ENCODE peak calls at places on chromosomes 5 and 9, in four cellular contexts. One of them, this sample, is unnamed.

GRCh38 chr9:68546596-68547390 is 6.1 kb upstream of the TMEM252 start:
- DNase-seq in IMR-90: no peak
- DNase-seq in H9: no peak
- DNase-seq in mesendoderm: no peak
- DNase-seq in this sample: no peak

GRCh38 chr5:143245929-143246561 is 157.4 kb downstream of the NR3C1 start:
- DNase-seq in IMR-90: peak; percentile 97
- DNase-seq in mesendoderm: no peak
- DNase-seq in H9: no peak
- DNase-seq in this sample: no peak

GRCh38 chr5:149447373-149448367 is 68.6 kb upstream of the IL17B start:
- DNase-seq in mesendoderm: no peak
- DNase-seq in H9: no peak
- DNase-seq in IMR-90: no peak
- DNase-seq in this sample: no peak

GRCh38 chr5:35050541-35051126 is 2.9 kb upstream of the AGXT2 start:
- DNase-seq in mesendoderm: no peak
- DNase-seq in IMR-90: no peak
- DNase-seq in H9: no peak
- DNase-seq in this sample: no peak

GRCh38 chr5:125394661-125395280 is 648.3 kb upstream of the ZNF608 start:
- DNase-seq in H9: no peak
- DNase-seq in mesendoderm: no peak
- DNase-seq in IMR-90: no peak
- DNase-seq in this sample: no peak

GRCh38 chr5:1472964-1473628 is 27.9 kb upstream of the SLC6A3 start:
- DNase-seq in H9: no peak
- DNase-seq in IMR-90: no peak
- DNase-seq in mesendoderm: no peak
- DNase-seq in this sample: no peak

GRCh38 chr9:274101-274500 is 59.4 kb downstream of the DOCK8 start:
- DNase-seq in mesendoderm: no peak
- DNase-seq in IMR-90: no peak
- DNase-seq in H9: no peak
- DNase-seq in this sample: no peak

GRCh38 chr5:73274870-73275756 is 102.1 kb downstream of the TMEM174 start:
- DNase-seq in mesendoderm: no peak
- DNase-seq in IMR-90: peak; percentile 13
- DNase-seq in H9: no peak
- DNase-seq in this sample: no peak

GRCh38 chr5:6568909-6569308 is 63.9 kb downstream of the NSUN2 start:
- DNase-seq in mesendoderm: no peak
- DNase-seq in IMR-90: no peak
- DNase-seq in H9: no peak
- DNase-seq in this sample: no peak

GRCh38 chr5:71891856-71892255 is 172.8 kb downstream of the CARTPT start:
- DNase-seq in H9: peak; percentile 61
- DNase-seq in mesendoderm: peak; percentile 96
- DNase-seq in IMR-90: peak; percentile 22
- DNase-seq in this sample: peak; percentile 17

GRCh38 chr5:35073168-35073567 is 25.4 kb upstream of the AGXT2 start:
- DNase-seq in mesendoderm: no peak
- DNase-seq in H9: no peak
- DNase-seq in IMR-90: no peak
- DNase-seq in this sample: no peak

GRCh38 chr5:151222769-151223446 is 984 bp downstream of the CCDC69 start:
- DNase-seq in IMR-90: no peak
- DNase-seq in mesendoderm: no peak
- DNase-seq in H9: peak; percentile 49
- DNase-seq in this sample: no peak

GRCh38 chr9:5428172-5428571 is 9.6 kb downstream of the PLGRKT start:
- DNase-seq in IMR-90: no peak
- DNase-seq in H9: no peak
- DNase-seq in mesendoderm: no peak
- DNase-seq in this sample: no peak

GRCh38 chr5:115116001-115116400 is 53.7 kb downstream of the TRIM36 start:
- DNase-seq in mesendoderm: no peak
- DNase-seq in IMR-90: no peak
- DNase-seq in H9: no peak
- DNase-seq in this sample: no peak

GRCh38 chr9:35374436-35374835 is 115.5 kb upstream of the RUSC2 start:
- DNase-seq in mesendoderm: no peak
- DNase-seq in IMR-90: no peak
- DNase-seq in H9: no peak
- DNase-seq in this sample: no peak

GRCh38 chr9:83257937-83258336 is 195.0 kb upstream of the RASEF start:
- DNase-seq in H9: no peak
- DNase-seq in IMR-90: no peak
- DNase-seq in mesendoderm: no peak
- DNase-seq in this sample: no peak

GRCh38 chr9:126705767-126706697 is 92.3 kb downstream of the LMX1B start:
- DNase-seq in H9: peak; percentile 81
- DNase-seq in mesendoderm: peak; percentile 62
- DNase-seq in IMR-90: peak; percentile 11
- DNase-seq in this sample: no peak

GRCh38 chr5:119318256-119318914 is 37.4 kb upstream of the TNFAIP8 start:
- DNase-seq in IMR-90: no peak
- DNase-seq in H9: no peak
- DNase-seq in mesendoderm: no peak
- DNase-seq in this sample: no peak

GRCh38 chr9:20405086-20405485 is 217.2 kb downstream of the MLLT3 start:
- DNase-seq in IMR-90: peak; percentile 8
- DNase-seq in mesendoderm: no peak
- DNase-seq in H9: no peak
- DNase-seq in this sample: no peak

GRCh38 chr5:52801329-52801728 is 13.6 kb downstream of the ITGA1 start:
- DNase-seq in IMR-90: peak; percentile 46
- DNase-seq in H9: no peak
- DNase-seq in mesendoderm: peak; percentile 62
- DNase-seq in this sample: peak; percentile 18

GRCh38 chr5:94632024-94632423 is 13.6 kb downstream of the SLF1 start:
- DNase-seq in IMR-90: no peak
- DNase-seq in mesendoderm: no peak
- DNase-seq in H9: no peak
- DNase-seq in this sample: no peak

GRCh38 chr5:60687927-60688720 is 11.8 kb downstream of the DEPDC1B start:
- DNase-seq in mesendoderm: peak; percentile 79
- DNase-seq in IMR-90: peak; percentile 75
- DNase-seq in H9: no peak
- DNase-seq in this sample: no peak

GRCh38 chr5:141382469-141383294 is at the start of gene PCDHGA7:
- DNase-seq in mesendoderm: no peak
- DNase-seq in IMR-90: peak; percentile 57
- DNase-seq in H9: no peak
- DNase-seq in this sample: no peak

GRCh38 chr9:38257626-38258215 is 134.8 kb upstream of the ALDH1B1 start:
- DNase-seq in mesendoderm: no peak
- DNase-seq in H9: no peak
- DNase-seq in IMR-90: no peak
- DNase-seq in this sample: no peak

GRCh38 chr9:129411501-129412175 is 209.3 kb downstream of the C9orf50 start:
- DNase-seq in mesendoderm: no peak
- DNase-seq in H9: no peak
- DNase-seq in IMR-90: no peak
- DNase-seq in this sample: no peak

GRCh38 chr5:87210743-87211142 is 56.9 kb upstream of the RASA1 start:
- DNase-seq in H9: no peak
- DNase-seq in mesendoderm: no peak
- DNase-seq in IMR-90: no peak
- DNase-seq in this sample: no peak

GRCh38 chr5:126680215-126680817 is 79.6 kb downstream of the PHAX start:
- DNase-seq in H9: peak; percentile 77
- DNase-seq in IMR-90: peak; percentile 19
- DNase-seq in mesendoderm: peak; percentile 95
- DNase-seq in this sample: no peak

GRCh38 chr9:109919736-109920408 is 139.9 kb downstream of the PALM2AKAP2 start:
- DNase-seq in H9: no peak
- DNase-seq in mesendoderm: no peak
- DNase-seq in IMR-90: no peak
- DNase-seq in this sample: no peak

GRCh38 chr9:33452828-33453271 is 5.5 kb upstream of the AQP3 start:
- DNase-seq in mesendoderm: peak; percentile 94
- DNase-seq in IMR-90: peak; percentile 84
- DNase-seq in H9: peak; percentile 92
- DNase-seq in this sample: peak; percentile 73

GRCh38 chr9:129550199-129550839 is 70.6 kb downstream of the C9orf50 start:
- DNase-seq in IMR-90: peak; percentile 70
- DNase-seq in mesendoderm: peak; percentile 58
- DNase-seq in H9: no peak
- DNase-seq in this sample: no peak

GRCh38 chr5:93285461-93285860 is 295.6 kb downstream of the NR2F1-AS1 start:
- DNase-seq in mesendoderm: no peak
- DNase-seq in H9: no peak
- DNase-seq in IMR-90: peak; percentile 17
- DNase-seq in this sample: no peak

GRCh38 chr5:173689171-173689676 is 72.8 kb upstream of the BOD1 start:
- DNase-seq in H9: no peak
- DNase-seq in mesendoderm: no peak
- DNase-seq in IMR-90: no peak
- DNase-seq in this sample: no peak

GRCh38 chr5:179919487-179920060 is 11.9 kb upstream of the TBC1D9B start:
- DNase-seq in H9: no peak
- DNase-seq in IMR-90: no peak
- DNase-seq in mesendoderm: no peak
- DNase-seq in this sample: no peak
- H2BK120ac ChIP-seq in H9: no peak overlapping the region
- H2BK120ac ChIP-seq in IMR-90: no peak overlapping the region
- H2BK120ac ChIP-seq in mesendoderm: no peak overlapping the region
- H2BK120ac ChIP-seq in this sample: no peak overlapping the region

GRCh38 chr9:133880851-133881634 is 111.1 kb downstream of the VAV2 start:
- DNase-seq in H9: no peak
- DNase-seq in IMR-90: peak; percentile 29
- DNase-seq in mesendoderm: peak; percentile 74
- DNase-seq in this sample: no peak
- H2BK120ac ChIP-seq in H9: no peak overlapping the region
- H2BK120ac ChIP-seq in IMR-90: peak overlapping the region; percentile 54
- H2BK120ac ChIP-seq in mesendoderm: no peak overlapping the region
- H2BK120ac ChIP-seq in this sample: no peak overlapping the region

GRCh38 chr9:95769909-95770433 is 105.5 kb upstream of the ERCC6L2 start:
- DNase-seq in IMR-90: no peak
- DNase-seq in H9: no peak
- DNase-seq in mesendoderm: no peak
- DNase-seq in this sample: no peak
- H2BK120ac ChIP-seq in IMR-90: no peak overlapping the region
- H2BK120ac ChIP-seq in H9: no peak overlapping the region
- H2BK120ac ChIP-seq in mesendoderm: peak overlapping the region; percentile 29
- H2BK120ac ChIP-seq in this sample: no peak overlapping the region

GRCh38 chr5:135993894-135994514 is 34.8 kb upstream of the TGFBI start:
- DNase-seq in mesendoderm: no peak
- DNase-seq in H9: no peak
- DNase-seq in IMR-90: peak; percentile 96
- DNase-seq in this sample: no peak

GRCh38 chr5:135997936-135998335 is 30.9 kb upstream of the TGFBI start:
- DNase-seq in H9: peak; percentile 55
- DNase-seq in IMR-90: no peak
- DNase-seq in mesendoderm: peak; percentile 53
- DNase-seq in this sample: no peak

GRCh38 chr5:135998889-135999288 is 29.9 kb upstream of the TGFBI start:
- DNase-seq in H9: no peak
- DNase-seq in mesendoderm: no peak
- DNase-seq in IMR-90: no peak
- DNase-seq in this sample: no peak

GRCh38 chr5:135995979-135996378 is 32.8 kb upstream of the TGFBI start:
- DNase-seq in mesendoderm: no peak
- DNase-seq in H9: no peak
- DNase-seq in IMR-90: no peak
- DNase-seq in this sample: no peak

GRCh38 chr5:135996611-135997010 is 32.2 kb upstream of the TGFBI start:
- DNase-seq in mesendoderm: no peak
- DNase-seq in IMR-90: peak; percentile 66
- DNase-seq in H9: no peak
- DNase-seq in this sample: no peak
- H2BK120ac ChIP-seq in mesendoderm: no peak overlapping the region
- H2BK120ac ChIP-seq in IMR-90: peak overlapping the region; percentile 95
- H2BK120ac ChIP-seq in H9: no peak overlapping the region
- H2BK120ac ChIP-seq in this sample: no peak overlapping the region